ENCODE peak calls at places on chromosomes 6 and 20, in nine cellular contexts. B is uterus, S is aorta, V is thoracic aorta, J is SJCRH30, Y is psoas muscle, C is prostate gland, T is colonic mucosa, D is breast epithelium. L is an unnamed sample.
A peak's percentile ranks its signal among the peaks of the same experiment; 100 is the strongest.

GRCh38 chr6:386688-387266 is 4.8 kb upstream of the IRF4 start:
- DNase-seq in B (no peak), S (no peak), V (no peak), J (no peak), Y (peak; percentile 35), C (no peak), T (no peak), D (no peak), L (no peak)

GRCh38 chr6:112434896-112435295 is 87.8 kb downstream of the RFPL4B start:
- DNase-seq in B (no peak), S (no peak), V (no peak), J (no peak), Y (no peak), C (no peak), T (no peak), D (no peak), L (no peak)

GRCh38 chr6:170203212-170203611 is 87.7 kb downstream of the DLL1 start:
- DNase-seq in B (no peak), S (no peak), V (no peak), J (no peak), Y (no peak), C (peak; percentile 3), T (peak; percentile 11), D (no peak), L (no peak)

GRCh38 chr6:26536571-26537159 is 1.5 kb upstream of the HMGN4 start:
- DNase-seq in B (peak; percentile 36), S (no peak), V (no peak), J (peak; percentile 52), Y (no peak), C (no peak), T (peak; percentile 32), D (no peak), L (peak; percentile 50)

GRCh38 chr20:36113566-36114247 is 40.8 kb upstream of the EPB41L1 start:
- DNase-seq in B (no peak), S (no peak), V (no peak), J (peak; percentile 31), Y (no peak), C (no peak), T (no peak), D (no peak), L (no peak)

GRCh38 chr6:38944655-38945279 is 103.8 kb upstream of the GLP1R start:
- DNase-seq in B (no peak), S (no peak), V (no peak), J (no peak), Y (no peak), C (no peak), T (no peak), D (no peak), L (no peak)

GRCh38 chr6:56505861-56506260 is 136.8 kb downstream of the DST start:
- DNase-seq in B (no peak), S (no peak), V (no peak), J (no peak), Y (no peak), C (no peak), T (no peak), D (no peak), L (no peak)

GRCh38 chr6:105872244-105872643 is 213.9 kb upstream of the PRDM1 start:
- DNase-seq in B (no peak), S (peak; percentile 77), V (no peak), J (no peak), Y (no peak), C (no peak), T (no peak), D (no peak), L (no peak)

GRCh38 chr6:28515676-28516075 is at the start of gene GPX6:
- DNase-seq in B (no peak), S (no peak), V (no peak), J (no peak), Y (no peak), C (no peak), T (no peak), D (no peak), L (no peak)

GRCh38 chr6:160043784-160044183 is 74.9 kb downstream of the IGF2R start:
- DNase-seq in B (no peak), S (no peak), V (no peak), J (no peak), Y (no peak), C (no peak), T (no peak), D (no peak), L (no peak)

GRCh38 chr20:10060223-10060622 is 25.4 kb downstream of the ANKEF1 start:
- DNase-seq in B (no peak), S (no peak), V (no peak), J (peak; percentile 61), Y (no peak), C (no peak), T (no peak), D (no peak), L (peak; percentile 65)

GRCh38 chr6:101212640-101213039 is 180.9 kb upstream of the GRIK2 start:
- DNase-seq in B (no peak), S (no peak), V (no peak), J (no peak), Y (no peak), C (no peak), T (no peak), D (no peak), L (no peak)

GRCh38 chr6:110786271-110786670 is 29.0 kb downstream of the CDK19 start:
- DNase-seq in B (no peak), S (no peak), V (no peak), J (no peak), Y (no peak), C (no peak), T (no peak), D (no peak), L (no peak)

GRCh38 chr6:81894788-81895221 is 142.3 kb upstream of the TENT5A start:
- DNase-seq in B (no peak), S (no peak), V (no peak), J (peak; percentile 53), Y (peak; percentile 51), C (no peak), T (no peak), D (no peak), L (no peak)

GRCh38 chr20:48631114-48632016 is 196.4 kb downstream of the PREX1 start:
- DNase-seq in B (no peak), S (peak; percentile 17), V (no peak), J (peak; percentile 87), Y (no peak), C (no peak), T (no peak), D (no peak), L (peak; percentile 73)

GRCh38 chr6:135250234-135250633 is 69.1 kb downstream of the MYB start:
- DNase-seq in B (no peak), S (no peak), V (no peak), J (no peak), Y (no peak), C (no peak), T (no peak), D (no peak), L (no peak)
- H3K9me3 ChIP-seq in B (no peaks in the 10 kb centered on the region), S (peaks cover 1% of the 10 kb centered on the region), V (no peaks in the 10 kb centered on the region), J (no peaks in the 10 kb centered on the region), Y (no peaks in the 10 kb centered on the region), C (no peaks in the 10 kb centered on the region), T (no peaks in the 10 kb centered on the region), D (no peaks in the 10 kb centered on the region), L (no peaks in the 10 kb centered on the region)

DNA sequence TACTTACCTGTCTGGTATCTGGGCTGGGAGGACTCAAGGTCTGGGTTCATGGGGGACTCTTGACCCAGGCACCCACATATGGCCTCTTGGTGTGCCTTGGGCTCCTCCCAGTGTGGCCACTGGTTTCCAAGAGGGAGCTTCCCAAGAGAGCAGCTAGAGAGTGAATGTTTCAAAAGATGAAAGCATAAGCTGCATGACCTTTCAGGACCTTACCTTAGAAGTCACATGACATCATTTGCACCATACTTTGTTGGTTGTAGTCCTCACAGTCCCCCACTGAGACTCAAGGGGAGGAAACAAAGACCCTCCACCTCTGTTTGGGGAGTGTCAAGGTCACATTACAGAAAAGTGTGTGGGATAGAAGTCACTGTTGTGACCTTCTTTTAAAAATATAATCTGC is 13.9 kb downstream of the ACTR5 start:
- DNase-seq in B (no peak), S (no peak), V (no peak), J (no peak), Y (no peak), C (no peak), T (no peak), D (no peak), L (no peak)
- H3K36me3 ChIP-seq in B (no peaks in the 10 kb centered on the region), S (peaks cover 10% of the 10 kb centered on the region), V (peaks cover 11% of the 10 kb centered on the region), J (peaks cover 66% of the 10 kb centered on the region), Y (peaks cover 96% of the 10 kb centered on the region), C (peaks cover 3% of the 10 kb centered on the region), T (no peaks in the 10 kb centered on the region), D (peaks cover 7% of the 10 kb centered on the region), L (peaks cover 60% of the 10 kb centered on the region)

GRCh38 chr6:1871936-1872335 is 262.2 kb downstream of the FOXC1 start:
- DNase-seq in B (no peak), S (peak; percentile 61), V (no peak), J (no peak), Y (no peak), C (no peak), T (no peak), D (no peak), L (no peak)

GRCh38 chr6:1868561-1869261 is 259.0 kb downstream of the FOXC1 start:
- DNase-seq in B (no peak), S (no peak), V (no peak), J (no peak), Y (no peak), C (no peak), T (no peak), D (no peak), L (no peak)

GRCh38 chr6:1870902-1871301 is 261.2 kb downstream of the FOXC1 start:
- DNase-seq in B (no peak), S (no peak), V (no peak), J (no peak), Y (no peak), C (no peak), T (no peak), D (no peak), L (no peak)

GRCh38 chr6:1869766-1870165 is 260.1 kb downstream of the FOXC1 start:
- DNase-seq in B (no peak), S (no peak), V (no peak), J (no peak), Y (no peak), C (no peak), T (no peak), D (no peak), L (peak; percentile 11)

DNA sequence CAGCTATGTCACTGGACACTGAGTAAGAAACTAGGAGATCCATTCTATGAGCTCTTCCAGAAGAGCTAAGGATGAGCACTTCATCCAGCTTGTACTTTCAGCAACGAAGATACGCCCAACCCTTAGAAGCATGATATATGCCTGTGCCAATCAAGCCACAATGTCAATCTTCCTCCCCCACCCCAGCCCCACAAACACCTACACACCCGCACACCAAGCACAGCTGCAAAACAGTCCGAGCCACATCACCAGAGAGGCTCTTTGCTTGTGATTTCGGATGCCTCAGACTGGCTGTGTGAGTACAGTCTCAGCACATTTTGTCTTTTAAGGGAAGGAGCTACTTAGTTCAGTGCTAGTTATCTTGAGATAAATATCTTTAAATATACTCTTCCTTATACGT is 260.6 kb downstream of the FOXC1 start:
- DNase-seq in B (no peak), S (no peak), V (no peak), J (no peak), Y (no peak), C (no peak), T (no peak), D (no peak), L (no peak)
- H3K4me1 ChIP-seq in B (no peaks in the 10 kb centered on the region), S (peaks cover 5% of the 10 kb centered on the region), V (peaks cover 46% of the 10 kb centered on the region), J (peaks cover 13% of the 10 kb centered on the region), Y (peaks cover 13% of the 10 kb centered on the region), C (no peaks in the 10 kb centered on the region), T (no peaks in the 10 kb centered on the region), D (no peaks in the 10 kb centered on the region), L (peaks cover 16% of the 10 kb centered on the region)

DNA sequence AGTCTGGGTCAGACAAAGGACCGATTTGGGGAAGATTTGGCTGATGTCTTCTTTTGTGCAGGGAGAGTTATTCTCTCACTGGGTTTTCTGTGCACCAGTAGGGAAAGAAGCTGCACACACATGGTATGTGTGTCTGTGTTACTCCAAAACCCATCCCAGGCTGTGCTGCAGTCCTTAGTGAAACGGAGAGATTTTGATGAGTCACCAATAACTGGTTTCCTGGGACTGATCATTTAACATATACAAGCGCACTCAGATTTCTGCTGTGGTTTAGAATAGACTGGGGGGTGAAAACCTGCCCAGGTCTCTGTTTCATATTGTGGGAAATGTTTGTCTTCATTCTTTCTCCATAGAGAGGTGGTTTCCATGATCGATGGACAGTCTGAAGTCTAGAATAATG is 1049.8 kb downstream of the KIF16B start:
- DNase-seq in B (no peak), S (no peak), V (no peak), J (no peak), Y (no peak), C (no peak), T (no peak), D (no peak), L (no peak)
- H3K9me3 ChIP-seq in B (no peaks in the 10 kb centered on the region), S (no peaks in the 10 kb centered on the region), V (no peaks in the 10 kb centered on the region), J (no peaks in the 10 kb centered on the region), Y (no peaks in the 10 kb centered on the region), C (no peaks in the 10 kb centered on the region), T (no peaks in the 10 kb centered on the region), D (no peaks in the 10 kb centered on the region), L (no peaks in the 10 kb centered on the region)